ENCODE peak calls at places on chromosomes 4 and X, in nine cellular contexts. One of them, this sample, is unnamed.
A peak's percentile ranks its signal among the peaks of the same experiment; 100 is the strongest.

GRCh38 chr4:30386266-30386895 is 333.8 kb upstream of the PCDH7 start:
- DNase-seq in AG08396: no peak
- DNase-seq in DMS53: peak; percentile 70
- DNase-seq in neural crest cell: no peak
- DNase-seq in stimulated activated CD8-positive, alpha-beta memory T cell treated with anti-CD3 and anti-CD28 coated beads, Interleukin-7, amount 100 ng/mL, for 1 hour: no peak
- DNase-seq in HCT116: no peak
- DNase-seq in right cardiac atrium: no peak
- DNase-seq in breast epithelium: no peak
- DNase-seq in stimulated activated CD4-positive, alpha-beta T cell treated with anti-CD3 and anti-CD28 coated beads, TNF-alpha, amount 100 ng/mL, for 48 hours: no peak
- DNase-seq in this sample: no peak

GRCh38 chr4:32672369-32672768 is 1952.2 kb downstream of the PCDH7 start:
- DNase-seq in AG08396: no peak
- DNase-seq in DMS53: no peak
- DNase-seq in neural crest cell: no peak
- DNase-seq in stimulated activated CD8-positive, alpha-beta memory T cell treated with anti-CD3 and anti-CD28 coated beads, Interleukin-7, amount 100 ng/mL, for 1 hour: no peak
- DNase-seq in HCT116: no peak
- DNase-seq in right cardiac atrium: no peak
- DNase-seq in breast epithelium: no peak
- DNase-seq in stimulated activated CD4-positive, alpha-beta T cell treated with anti-CD3 and anti-CD28 coated beads, TNF-alpha, amount 100 ng/mL, for 48 hours: no peak
- DNase-seq in this sample: no peak

GRCh38 chr4:95694411-95694810 is 145.5 kb upstream of the PDHA2 start:
- DNase-seq in AG08396: no peak
- DNase-seq in DMS53: no peak
- DNase-seq in neural crest cell: no peak
- DNase-seq in stimulated activated CD8-positive, alpha-beta memory T cell treated with anti-CD3 and anti-CD28 coated beads, Interleukin-7, amount 100 ng/mL, for 1 hour: no peak
- DNase-seq in HCT116: no peak
- DNase-seq in right cardiac atrium: no peak
- DNase-seq in breast epithelium: no peak
- DNase-seq in stimulated activated CD4-positive, alpha-beta T cell treated with anti-CD3 and anti-CD28 coated beads, TNF-alpha, amount 100 ng/mL, for 48 hours: no peak
- DNase-seq in this sample: no peak

GRCh38 chrX:131513159-131513914 is 30.5 kb upstream of the OR13H1 start:
- DNase-seq in AG08396: no peak
- DNase-seq in DMS53: no peak
- DNase-seq in neural crest cell: no peak
- DNase-seq in stimulated activated CD8-positive, alpha-beta memory T cell treated with anti-CD3 and anti-CD28 coated beads, Interleukin-7, amount 100 ng/mL, for 1 hour: no peak
- DNase-seq in HCT116: no peak
- DNase-seq in right cardiac atrium: no peak
- DNase-seq in breast epithelium: no peak
- DNase-seq in stimulated activated CD4-positive, alpha-beta T cell treated with anti-CD3 and anti-CD28 coated beads, TNF-alpha, amount 100 ng/mL, for 48 hours: no peak
- DNase-seq in this sample: no peak

GRCh38 chr4:83266689-83267088 is 17.9 kb downstream of the COQ2 start:
- DNase-seq in AG08396: no peak
- DNase-seq in DMS53: no peak
- DNase-seq in neural crest cell: no peak
- DNase-seq in stimulated activated CD8-positive, alpha-beta memory T cell treated with anti-CD3 and anti-CD28 coated beads, Interleukin-7, amount 100 ng/mL, for 1 hour: no peak
- DNase-seq in HCT116: no peak
- DNase-seq in right cardiac atrium: no peak
- DNase-seq in breast epithelium: no peak
- DNase-seq in stimulated activated CD4-positive, alpha-beta T cell treated with anti-CD3 and anti-CD28 coated beads, TNF-alpha, amount 100 ng/mL, for 48 hours: no peak
- DNase-seq in this sample: no peak

GRCh38 chr4:112523008-112523440 is 7.0 kb upstream of the NEUROG2 start:
- DNase-seq in AG08396: no peak
- DNase-seq in DMS53: peak; percentile 67
- DNase-seq in neural crest cell: peak; percentile 46
- DNase-seq in stimulated activated CD8-positive, alpha-beta memory T cell treated with anti-CD3 and anti-CD28 coated beads, Interleukin-7, amount 100 ng/mL, for 1 hour: no peak
- DNase-seq in HCT116: no peak
- DNase-seq in right cardiac atrium: peak; percentile 67
- DNase-seq in breast epithelium: no peak
- DNase-seq in stimulated activated CD4-positive, alpha-beta T cell treated with anti-CD3 and anti-CD28 coated beads, TNF-alpha, amount 100 ng/mL, for 48 hours: peak; percentile 43
- DNase-seq in this sample: no peak

GRCh38 chr4:92066485-92066884 is 237.3 kb upstream of the GRID2 start:
- DNase-seq in AG08396: no peak
- DNase-seq in DMS53: no peak
- DNase-seq in neural crest cell: no peak
- DNase-seq in stimulated activated CD8-positive, alpha-beta memory T cell treated with anti-CD3 and anti-CD28 coated beads, Interleukin-7, amount 100 ng/mL, for 1 hour: no peak
- DNase-seq in HCT116: no peak
- DNase-seq in right cardiac atrium: no peak
- DNase-seq in breast epithelium: no peak
- DNase-seq in stimulated activated CD4-positive, alpha-beta T cell treated with anti-CD3 and anti-CD28 coated beads, TNF-alpha, amount 100 ng/mL, for 48 hours: no peak
- DNase-seq in this sample: no peak

GRCh38 chr4:110480741-110481271 is 4.9 kb downstream of the ENPEP start:
- DNase-seq in AG08396: no peak
- DNase-seq in DMS53: no peak
- DNase-seq in neural crest cell: no peak
- DNase-seq in stimulated activated CD8-positive, alpha-beta memory T cell treated with anti-CD3 and anti-CD28 coated beads, Interleukin-7, amount 100 ng/mL, for 1 hour: no peak
- DNase-seq in HCT116: no peak
- DNase-seq in right cardiac atrium: no peak
- DNase-seq in breast epithelium: no peak
- DNase-seq in stimulated activated CD4-positive, alpha-beta T cell treated with anti-CD3 and anti-CD28 coated beads, TNF-alpha, amount 100 ng/mL, for 48 hours: no peak
- DNase-seq in this sample: no peak

GRCh38 chrX:97616883-97617510 is 733.3 kb downstream of the RPA4 start:
- DNase-seq in AG08396: peak; percentile 42
- DNase-seq in DMS53: peak; percentile 65
- DNase-seq in neural crest cell: no peak
- DNase-seq in stimulated activated CD8-positive, alpha-beta memory T cell treated with anti-CD3 and anti-CD28 coated beads, Interleukin-7, amount 100 ng/mL, for 1 hour: no peak
- DNase-seq in HCT116: peak; percentile 57
- DNase-seq in right cardiac atrium: no peak
- DNase-seq in breast epithelium: no peak
- DNase-seq in stimulated activated CD4-positive, alpha-beta T cell treated with anti-CD3 and anti-CD28 coated beads, TNF-alpha, amount 100 ng/mL, for 48 hours: no peak
- DNase-seq in this sample: no peak

GRCh38 chr4:146401274-146401673 is 120.5 kb downstream of the SLC10A7 start:
- DNase-seq in AG08396: no peak
- DNase-seq in DMS53: no peak
- DNase-seq in neural crest cell: no peak
- DNase-seq in stimulated activated CD8-positive, alpha-beta memory T cell treated with anti-CD3 and anti-CD28 coated beads, Interleukin-7, amount 100 ng/mL, for 1 hour: no peak
- DNase-seq in HCT116: no peak
- DNase-seq in right cardiac atrium: no peak
- DNase-seq in breast epithelium: no peak
- DNase-seq in stimulated activated CD4-positive, alpha-beta T cell treated with anti-CD3 and anti-CD28 coated beads, TNF-alpha, amount 100 ng/mL, for 48 hours: no peak
- DNase-seq in this sample: no peak

GRCh38 chr4:110629214-110629754 is 6.4 kb upstream of the PITX2 start:
- DNase-seq in AG08396: no peak
- DNase-seq in DMS53: no peak
- DNase-seq in neural crest cell: no peak
- DNase-seq in stimulated activated CD8-positive, alpha-beta memory T cell treated with anti-CD3 and anti-CD28 coated beads, Interleukin-7, amount 100 ng/mL, for 1 hour: no peak
- DNase-seq in HCT116: no peak
- DNase-seq in right cardiac atrium: no peak
- DNase-seq in breast epithelium: no peak
- DNase-seq in stimulated activated CD4-positive, alpha-beta T cell treated with anti-CD3 and anti-CD28 coated beads, TNF-alpha, amount 100 ng/mL, for 48 hours: no peak
- DNase-seq in this sample: no peak

GRCh38 chr4:123481034-123481433 is 84.4 kb downstream of the SPRY1 start:
- DNase-seq in AG08396: peak; percentile 51
- DNase-seq in DMS53: peak; percentile 21
- DNase-seq in neural crest cell: no peak
- DNase-seq in stimulated activated CD8-positive, alpha-beta memory T cell treated with anti-CD3 and anti-CD28 coated beads, Interleukin-7, amount 100 ng/mL, for 1 hour: no peak
- DNase-seq in HCT116: no peak
- DNase-seq in right cardiac atrium: no peak
- DNase-seq in breast epithelium: no peak
- DNase-seq in stimulated activated CD4-positive, alpha-beta T cell treated with anti-CD3 and anti-CD28 coated beads, TNF-alpha, amount 100 ng/mL, for 48 hours: no peak
- DNase-seq in this sample: no peak

GRCh38 chrX:30992381-30992904 is 79.4 kb downstream of the FTHL17 start:
- DNase-seq in AG08396: no peak
- DNase-seq in DMS53: peak; percentile 38
- DNase-seq in neural crest cell: no peak
- DNase-seq in stimulated activated CD8-positive, alpha-beta memory T cell treated with anti-CD3 and anti-CD28 coated beads, Interleukin-7, amount 100 ng/mL, for 1 hour: no peak
- DNase-seq in HCT116: no peak
- DNase-seq in right cardiac atrium: no peak
- DNase-seq in breast epithelium: no peak
- DNase-seq in stimulated activated CD4-positive, alpha-beta T cell treated with anti-CD3 and anti-CD28 coated beads, TNF-alpha, amount 100 ng/mL, for 48 hours: no peak
- DNase-seq in this sample: no peak

GRCh38 chr4:45199736-45200135 is 473.4 kb upstream of the GNPDA2 start:
- DNase-seq in AG08396: no peak
- DNase-seq in DMS53: no peak
- DNase-seq in neural crest cell: no peak
- DNase-seq in stimulated activated CD8-positive, alpha-beta memory T cell treated with anti-CD3 and anti-CD28 coated beads, Interleukin-7, amount 100 ng/mL, for 1 hour: no peak
- DNase-seq in HCT116: no peak
- DNase-seq in right cardiac atrium: no peak
- DNase-seq in breast epithelium: no peak
- DNase-seq in stimulated activated CD4-positive, alpha-beta T cell treated with anti-CD3 and anti-CD28 coated beads, TNF-alpha, amount 100 ng/mL, for 48 hours: no peak
- DNase-seq in this sample: no peak

GRCh38 chrX:2507904-2508630 is 7.3 kb upstream of the DHRSX start:
- DNase-seq in AG08396: no peak
- DNase-seq in DMS53: no peak
- DNase-seq in neural crest cell: no peak
- DNase-seq in stimulated activated CD8-positive, alpha-beta memory T cell treated with anti-CD3 and anti-CD28 coated beads, Interleukin-7, amount 100 ng/mL, for 1 hour: no peak
- DNase-seq in HCT116: no peak
- DNase-seq in right cardiac atrium: no peak
- DNase-seq in breast epithelium: no peak
- DNase-seq in stimulated activated CD4-positive, alpha-beta T cell treated with anti-CD3 and anti-CD28 coated beads, TNF-alpha, amount 100 ng/mL, for 48 hours: no peak
- DNase-seq in this sample: no peak

GRCh38 chr4:101846550-101846949 is 56.0 kb downstream of the BANK1 start:
- DNase-seq in AG08396: no peak
- DNase-seq in DMS53: no peak
- DNase-seq in neural crest cell: no peak
- DNase-seq in stimulated activated CD8-positive, alpha-beta memory T cell treated with anti-CD3 and anti-CD28 coated beads, Interleukin-7, amount 100 ng/mL, for 1 hour: no peak
- DNase-seq in HCT116: no peak
- DNase-seq in right cardiac atrium: no peak
- DNase-seq in breast epithelium: no peak
- DNase-seq in stimulated activated CD4-positive, alpha-beta T cell treated with anti-CD3 and anti-CD28 coated beads, TNF-alpha, amount 100 ng/mL, for 48 hours: no peak
- DNase-seq in this sample: no peak

GRCh38 chr4:72006576-72006975 is 25.2 kb upstream of the NPFFR2 start:
- DNase-seq in AG08396: peak; percentile 31
- DNase-seq in DMS53: no peak
- DNase-seq in neural crest cell: no peak
- DNase-seq in stimulated activated CD8-positive, alpha-beta memory T cell treated with anti-CD3 and anti-CD28 coated beads, Interleukin-7, amount 100 ng/mL, for 1 hour: no peak
- DNase-seq in HCT116: no peak
- DNase-seq in right cardiac atrium: no peak
- DNase-seq in breast epithelium: no peak
- DNase-seq in stimulated activated CD4-positive, alpha-beta T cell treated with anti-CD3 and anti-CD28 coated beads, TNF-alpha, amount 100 ng/mL, for 48 hours: no peak
- DNase-seq in this sample: no peak

GRCh38 chr4:1990348-1990645 is 18.5 kb downstream of the NELFA start:
- DNase-seq in AG08396: no peak
- DNase-seq in DMS53: no peak
- DNase-seq in neural crest cell: no peak
- DNase-seq in stimulated activated CD8-positive, alpha-beta memory T cell treated with anti-CD3 and anti-CD28 coated beads, Interleukin-7, amount 100 ng/mL, for 1 hour: no peak
- DNase-seq in HCT116: no peak
- DNase-seq in right cardiac atrium: peak; percentile 28
- DNase-seq in breast epithelium: peak; percentile 13
- DNase-seq in stimulated activated CD4-positive, alpha-beta T cell treated with anti-CD3 and anti-CD28 coated beads, TNF-alpha, amount 100 ng/mL, for 48 hours: no peak
- DNase-seq in this sample: no peak

GRCh38 chr4:156888762-156889161 is 82.8 kb downstream of the PDGFC start:
- DNase-seq in AG08396: no peak
- DNase-seq in DMS53: no peak
- DNase-seq in neural crest cell: no peak
- DNase-seq in stimulated activated CD8-positive, alpha-beta memory T cell treated with anti-CD3 and anti-CD28 coated beads, Interleukin-7, amount 100 ng/mL, for 1 hour: no peak
- DNase-seq in HCT116: no peak
- DNase-seq in right cardiac atrium: no peak
- DNase-seq in breast epithelium: no peak
- DNase-seq in stimulated activated CD4-positive, alpha-beta T cell treated with anti-CD3 and anti-CD28 coated beads, TNF-alpha, amount 100 ng/mL, for 48 hours: no peak
- DNase-seq in this sample: no peak

GRCh38 chrX:9327747-9328145 is 137.1 kb upstream of the TBL1X start:
- DNase-seq in AG08396: peak; percentile 58
- DNase-seq in DMS53: no peak
- DNase-seq in neural crest cell: no peak
- DNase-seq in stimulated activated CD8-positive, alpha-beta memory T cell treated with anti-CD3 and anti-CD28 coated beads, Interleukin-7, amount 100 ng/mL, for 1 hour: no peak
- DNase-seq in HCT116: no peak
- DNase-seq in right cardiac atrium: no peak
- DNase-seq in breast epithelium: no peak
- DNase-seq in stimulated activated CD4-positive, alpha-beta T cell treated with anti-CD3 and anti-CD28 coated beads, TNF-alpha, amount 100 ng/mL, for 48 hours: no peak
- DNase-seq in this sample: no peak

GRCh38 chrX:130896816-130897508 is 6.0 kb downstream of the ENOX2 start:
- DNase-seq in AG08396: no peak
- DNase-seq in DMS53: no peak
- DNase-seq in neural crest cell: no peak
- DNase-seq in stimulated activated CD8-positive, alpha-beta memory T cell treated with anti-CD3 and anti-CD28 coated beads, Interleukin-7, amount 100 ng/mL, for 1 hour: no peak
- DNase-seq in HCT116: no peak
- DNase-seq in right cardiac atrium: no peak
- DNase-seq in breast epithelium: no peak
- DNase-seq in stimulated activated CD4-positive, alpha-beta T cell treated with anti-CD3 and anti-CD28 coated beads, TNF-alpha, amount 100 ng/mL, for 48 hours: no peak
- DNase-seq in this sample: no peak

GRCh38 chr4:174528226-174528625 is 5.9 kb upstream of the HPGD start:
- DNase-seq in AG08396: no peak
- DNase-seq in DMS53: no peak
- DNase-seq in neural crest cell: no peak
- DNase-seq in stimulated activated CD8-positive, alpha-beta memory T cell treated with anti-CD3 and anti-CD28 coated beads, Interleukin-7, amount 100 ng/mL, for 1 hour: no peak
- DNase-seq in HCT116: no peak
- DNase-seq in right cardiac atrium: no peak
- DNase-seq in breast epithelium: no peak
- DNase-seq in stimulated activated CD4-positive, alpha-beta T cell treated with anti-CD3 and anti-CD28 coated beads, TNF-alpha, amount 100 ng/mL, for 48 hours: no peak
- DNase-seq in this sample: no peak

GRCh38 chr4:72744103-72744725 is 175.2 kb upstream of the ADAMTS3 start:
- DNase-seq in AG08396: no peak
- DNase-seq in DMS53: no peak
- DNase-seq in neural crest cell: no peak
- DNase-seq in stimulated activated CD8-positive, alpha-beta memory T cell treated with anti-CD3 and anti-CD28 coated beads, Interleukin-7, amount 100 ng/mL, for 1 hour: no peak
- DNase-seq in HCT116: no peak
- DNase-seq in right cardiac atrium: no peak
- DNase-seq in breast epithelium: peak; percentile 42
- DNase-seq in stimulated activated CD4-positive, alpha-beta T cell treated with anti-CD3 and anti-CD28 coated beads, TNF-alpha, amount 100 ng/mL, for 48 hours: no peak
- DNase-seq in this sample: no peak

GRCh38 chr4:11565899-11566298 is 137.2 kb upstream of the HS3ST1 start:
- DNase-seq in AG08396: no peak
- DNase-seq in DMS53: no peak
- DNase-seq in neural crest cell: no peak
- DNase-seq in stimulated activated CD8-positive, alpha-beta memory T cell treated with anti-CD3 and anti-CD28 coated beads, Interleukin-7, amount 100 ng/mL, for 1 hour: no peak
- DNase-seq in HCT116: no peak
- DNase-seq in right cardiac atrium: no peak
- DNase-seq in breast epithelium: no peak
- DNase-seq in stimulated activated CD4-positive, alpha-beta T cell treated with anti-CD3 and anti-CD28 coated beads, TNF-alpha, amount 100 ng/mL, for 48 hours: peak; percentile 2
- DNase-seq in this sample: no peak

GRCh38 chr4:188417181-188417580 is 277.9 kb downstream of the TRIML1 start:
- DNase-seq in AG08396: no peak
- DNase-seq in DMS53: peak; percentile 69
- DNase-seq in neural crest cell: no peak
- DNase-seq in stimulated activated CD8-positive, alpha-beta memory T cell treated with anti-CD3 and anti-CD28 coated beads, Interleukin-7, amount 100 ng/mL, for 1 hour: no peak
- DNase-seq in HCT116: no peak
- DNase-seq in right cardiac atrium: no peak
- DNase-seq in breast epithelium: no peak
- DNase-seq in stimulated activated CD4-positive, alpha-beta T cell treated with anti-CD3 and anti-CD28 coated beads, TNF-alpha, amount 100 ng/mL, for 48 hours: no peak
- DNase-seq in this sample: peak; percentile 4

GRCh38 chr4:187258651-187259401 is 535.2 kb upstream of the FAT1 start:
- DNase-seq in AG08396: no peak
- DNase-seq in DMS53: no peak
- DNase-seq in neural crest cell: no peak
- DNase-seq in stimulated activated CD8-positive, alpha-beta memory T cell treated with anti-CD3 and anti-CD28 coated beads, Interleukin-7, amount 100 ng/mL, for 1 hour: no peak
- DNase-seq in HCT116: no peak
- DNase-seq in right cardiac atrium: no peak
- DNase-seq in breast epithelium: no peak
- DNase-seq in stimulated activated CD4-positive, alpha-beta T cell treated with anti-CD3 and anti-CD28 coated beads, TNF-alpha, amount 100 ng/mL, for 48 hours: no peak
- DNase-seq in this sample: no peak

GRCh38 chr4:184648220-184649025 is 824 bp downstream of the CASP3 start:
- DNase-seq in AG08396: peak; percentile 53
- DNase-seq in DMS53: peak; percentile 67
- DNase-seq in neural crest cell: peak; percentile 26
- DNase-seq in stimulated activated CD8-positive, alpha-beta memory T cell treated with anti-CD3 and anti-CD28 coated beads, Interleukin-7, amount 100 ng/mL, for 1 hour: peak; percentile 19
- DNase-seq in HCT116: no peak
- DNase-seq in right cardiac atrium: peak; percentile 91
- DNase-seq in breast epithelium: peak; percentile 28
- DNase-seq in stimulated activated CD4-positive, alpha-beta T cell treated with anti-CD3 and anti-CD28 coated beads, TNF-alpha, amount 100 ng/mL, for 48 hours: no peak
- DNase-seq in this sample: peak; percentile 41

GRCh38 chr4:118734491-118735205 is 49.5 kb downstream of the METTL14 start:
- DNase-seq in AG08396: no peak
- DNase-seq in DMS53: no peak
- DNase-seq in neural crest cell: no peak
- DNase-seq in stimulated activated CD8-positive, alpha-beta memory T cell treated with anti-CD3 and anti-CD28 coated beads, Interleukin-7, amount 100 ng/mL, for 1 hour: no peak
- DNase-seq in HCT116: no peak
- DNase-seq in right cardiac atrium: no peak
- DNase-seq in breast epithelium: no peak
- DNase-seq in stimulated activated CD4-positive, alpha-beta T cell treated with anti-CD3 and anti-CD28 coated beads, TNF-alpha, amount 100 ng/mL, for 48 hours: no peak
- DNase-seq in this sample: no peak

GRCh38 chr4:98802673-98803286 is 126.2 kb downstream of the EIF4E start:
- DNase-seq in AG08396: no peak
- DNase-seq in DMS53: no peak
- DNase-seq in neural crest cell: no peak
- DNase-seq in stimulated activated CD8-positive, alpha-beta memory T cell treated with anti-CD3 and anti-CD28 coated beads, Interleukin-7, amount 100 ng/mL, for 1 hour: no peak
- DNase-seq in HCT116: no peak
- DNase-seq in right cardiac atrium: no peak
- DNase-seq in breast epithelium: no peak
- DNase-seq in stimulated activated CD4-positive, alpha-beta T cell treated with anti-CD3 and anti-CD28 coated beads, TNF-alpha, amount 100 ng/mL, for 48 hours: no peak
- DNase-seq in this sample: no peak

GRCh38 chrX:143642426-143642825 is 6.5 kb upstream of the SLITRK4 start:
- DNase-seq in AG08396: no peak
- DNase-seq in DMS53: no peak
- DNase-seq in neural crest cell: no peak
- DNase-seq in stimulated activated CD8-positive, alpha-beta memory T cell treated with anti-CD3 and anti-CD28 coated beads, Interleukin-7, amount 100 ng/mL, for 1 hour: no peak
- DNase-seq in HCT116: no peak
- DNase-seq in right cardiac atrium: no peak
- DNase-seq in breast epithelium: no peak
- DNase-seq in stimulated activated CD4-positive, alpha-beta T cell treated with anti-CD3 and anti-CD28 coated beads, TNF-alpha, amount 100 ng/mL, for 48 hours: no peak
- DNase-seq in this sample: no peak

GRCh38 chrX:41779058-41779564 is 55.1 kb downstream of the GPR82 start:
- DNase-seq in AG08396: no peak
- DNase-seq in DMS53: peak; percentile 57
- DNase-seq in neural crest cell: no peak
- DNase-seq in stimulated activated CD8-positive, alpha-beta memory T cell treated with anti-CD3 and anti-CD28 coated beads, Interleukin-7, amount 100 ng/mL, for 1 hour: no peak
- DNase-seq in HCT116: peak; percentile 47
- DNase-seq in right cardiac atrium: no peak
- DNase-seq in breast epithelium: no peak
- DNase-seq in stimulated activated CD4-positive, alpha-beta T cell treated with anti-CD3 and anti-CD28 coated beads, TNF-alpha, amount 100 ng/mL, for 48 hours: no peak
- DNase-seq in this sample: no peak